ENCODE peak calls at places on chromosomes 4 and X, in seven cellular contexts. Y is GM10248; D is stimulated activated CD4-positive, alpha-beta T cell treated with anti-CD3 and anti-CD28 coated beads, Interleukin-1b, Interleukin-23, amount 100 ng/mL, for 1 hour; N is stimulated activated naive CD8-positive, alpha-beta T cell treated with anti-CD3 and anti-CD28 coated beads, Interleukin-15, Interleukin-2, amounts not matched to agents 100 U/mL and 50 U/mL, for 24 hours; M is cardiac muscle cell; W is substantia nigra; X is SW480. A is an unnamed sample.

GRCh38 chrX:107146670-107147069 is 28.0 kb upstream of the RBM41 start:
- DNase-seq in N (no peak), X (no peak), Y (no peak), M (peak), W (no peak), D (no peak), A (no peak)

GRCh38 chr4:27666943-27667342 is 806.3 kb downstream of the STIM2 start:
- DNase-seq in X (no peak), N (no peak), M (no peak), W (peak), Y (no peak), D (no peak), A (no peak)

GRCh38 chr4:17726911-17727310 is 54.5 kb downstream of the FAM184B start:
- DNase-seq in D (no peak), M (no peak), Y (no peak), W (no peak), X (no peak), N (no peak), A (no peak)

GRCh38 chr4:137993232-137993631 is 248.9 kb downstream of the SLC7A11 start:
- DNase-seq in X (no peak), Y (no peak), N (no peak), W (no peak), M (no peak), D (no peak), A (no peak)

GRCh38 chrX:46819136-46819535 is 17.7 kb upstream of the RP2 start:
- DNase-seq in N (no peak), M (no peak), Y (no peak), X (no peak), W (no peak), D (no peak), A (peak)

GRCh38 chr4:73257995-73258667 is 467 bp downstream of the ANKRD17 start:
- DNase-seq in D (peak), X (peak), M (peak), N (no peak), Y (no peak), W (peak), A (peak)

GRCh38 chr4:138650917-138651564 is 364.5 kb upstream of the NOCT start:
- DNase-seq in D (no peak), X (peak), Y (no peak), W (no peak), N (no peak), M (peak), A (no peak)

GRCh38 chr4:185654311-185654710 is 119.0 kb upstream of the PDLIM3 start:
- DNase-seq in N (no peak), M (no peak), Y (no peak), W (no peak), D (no peak), X (no peak), A (no peak)

GRCh38 chr4:7295201-7295916 is 103.0 kb downstream of the SORCS2 start:
- DNase-seq in M (peak), W (peak), N (no peak), Y (no peak), D (no peak), X (no peak), A (no peak)

GRCh38 chr4:149574973-149575372 is 240.7 kb downstream of the IQCM start:
- DNase-seq in M (no peak), D (no peak), N (no peak), Y (no peak), X (no peak), W (no peak), A (no peak)

GRCh38 chr4:4853371-4853823 is 6.1 kb upstream of the MSX1 start:
- DNase-seq in N (no peak), W (no peak), D (no peak), Y (no peak), M (no peak), X (no peak), A (no peak)

GRCh38 chrX:53997751-53998150 is 46.5 kb downstream of the PHF8 start:
- DNase-seq in M (no peak), W (no peak), D (no peak), N (no peak), Y (no peak), X (no peak), A (no peak)

GRCh38 chr4:173519130-173520101 is 10.6 kb downstream of the HAND2 start:
- DNase-seq in W (no peak), X (no peak), Y (no peak), N (no peak), D (no peak), M (peak), A (no peak)

GRCh38 chr4:169079942-169080827 is 70.1 kb upstream of the CBR4 start:
- DNase-seq in M (peak), N (peak), X (peak), Y (peak), W (peak), D (no peak), A (peak)

GRCh38 chrX:96407043-96407442 is 277.6 kb upstream of the DIAPH2 start:
- DNase-seq in W (no peak), N (no peak), X (no peak), Y (no peak), D (no peak), M (peak), A (peak)

GRCh38 chrX:9310596-9310995 is 154.3 kb upstream of the TBL1X start:
- DNase-seq in W (no peak), D (no peak), X (no peak), M (peak), N (no peak), Y (no peak), A (no peak)

GRCh38 chr4:3628868-3629175 is 96.6 kb upstream of the LRPAP1 start:
- DNase-seq in M (no peak), N (no peak), D (no peak), W (no peak), X (no peak), Y (no peak), A (no peak)

GRCh38 chr4:26343041-26343403 is 22.2 kb downstream of the RBPJ start:
- DNase-seq in W (no peak), N (no peak), X (no peak), M (peak), Y (no peak), D (no peak), A (no peak)

GRCh38 chrX:30513284-30513683 is 64.3 kb downstream of the TASL start:
- DNase-seq in Y (no peak), W (no peak), N (no peak), M (peak), D (no peak), X (peak), A (peak)

GRCh38 chr4:121330180-121330665 is 50.6 kb downstream of the QRFPR start:
- DNase-seq in Y (no peak), N (no peak), X (peak), M (no peak), W (no peak), D (no peak), A (no peak)

GRCh38 chrX:26511621-26512363 is 295.8 kb downstream of the MAGEB5 start:
- DNase-seq in Y (no peak), X (no peak), M (no peak), W (peak), D (no peak), N (no peak), A (no peak)

GRCh38 chrX:10709276-10709675 is 88.9 kb upstream of the MID1 start:
- DNase-seq in D (no peak), W (no peak), Y (no peak), M (no peak), X (no peak), N (no peak), A (no peak)

GRCh38 chr4:40998680-40999358 is 215.5 kb downstream of the APBB2 start:
- DNase-seq in Y (no peak), M (peak), W (no peak), D (no peak), N (no peak), X (peak), A (no peak)

GRCh38 chrX:30313322-30313721 is 4.1 kb upstream of the NR0B1 start:
- DNase-seq in N (no peak), X (peak), W (no peak), M (no peak), D (no peak), Y (no peak), A (peak)

GRCh38 chr4:67549123-67549522 is 3.8 kb upstream of the CENPC start:
- DNase-seq in Y (peak), X (peak), N (no peak), D (no peak), M (peak), W (no peak), A (peak)

GRCh38 chr4:40486534-40486933 is 143.1 kb downstream of the RBM47 start:
- DNase-seq in Y (no peak), N (no peak), D (no peak), W (no peak), M (peak), X (no peak), A (no peak)

GRCh38 chr4:26861434-26862186 is 969 bp downstream of the STIM2 start:
- DNase-seq in M (peak), W (peak), Y (peak), N (peak), X (peak), D (no peak), A (peak)

GRCh38 chrX:71095971-71096701 is 485 bp downstream of the FOXO4 start:
- DNase-seq in Y (peak), D (no peak), N (no peak), W (no peak), M (no peak), X (peak), A (no peak)

GRCh38 chrX:133542476-133542875 is 127.2 kb upstream of the GPC4 start:
- DNase-seq in Y (no peak), W (no peak), N (no peak), D (no peak), X (no peak), M (peak), A (no peak)

GRCh38 chr4:109298279-109299010 is 4.0 kb downstream of the COL25A1 start:
- DNase-seq in Y (no peak), D (no peak), M (peak), W (no peak), N (no peak), X (peak), A (no peak)

GRCh38 chr4:72449705-72450104 is 119.3 kb downstream of the ADAMTS3 start:
- DNase-seq in W (no peak), Y (no peak), M (no peak), D (no peak), X (no peak), N (no peak), A (no peak)

GRCh38 chr4:170247585-170247984 is 157.8 kb upstream of the AADAT start:
- DNase-seq in M (no peak), X (no peak), N (no peak), D (no peak), W (no peak), Y (no peak), A (no peak)